ENCODE peak calls at places on chromosome 16, in four cellular contexts. I, S, A and H are unnamed samples.

GRCh38 chr16:50450957-50451356 is 82.2 kb upstream of the BRD7 start:
- DNase-seq in I (no peak), S (no peak), A (no peak), H (no peak)

GRCh38 chr16:983044-984030 is 1.8 kb downstream of the SOX8 start:
- DNase-seq in A (no peak), S (no peak), I (no peak), H (no peak)

GRCh38 chr16:27334874-27335273 is 21.1 kb downstream of the IL4R start:
- DNase-seq in A (no peak), S (no peak), I (no peak), H (no peak)

GRCh38 chr16:24609740-24610420 is 70.5 kb downstream of the RBBP6 start:
- DNase-seq in S (peak), A (peak), I (peak), H (no peak)

GRCh38 chr16:86261379-86261778 is 248.9 kb upstream of the FOXF1 start:
- DNase-seq in S (no peak), I (peak), A (no peak), H (no peak)

GRCh38 chr16:84739349-84740124 is 39.7 kb downstream of the USP10 start:
- DNase-seq in I (peak), A (peak), S (no peak), H (no peak)

GRCh38 chr16:31386157-31386984 is 6.8 kb upstream of the ITGAD start:
- DNase-seq in I (peak), S (no peak), A (peak), H (no peak)

GRCh38 chr16:22711847-22712246 is 102.1 kb upstream of the HS3ST2 start:
- DNase-seq in S (no peak), A (no peak), I (no peak), H (no peak)

GRCh38 chr16:1152651-1153259 is at the start of gene CACNA1H:
- DNase-seq in I (peak), S (no peak), A (no peak), H (no peak)

GRCh38 chr16:55663770-55664677 is 8.2 kb downstream of the SLC6A2 start:
- DNase-seq in I (no peak), S (no peak), A (no peak), H (no peak)

GRCh38 chr16:85894266-85894665 is 4.7 kb upstream of the IRF8 start:
- DNase-seq in S (no peak), I (no peak), A (no peak), H (no peak)

GRCh38 chr16:30142672-30143346 is 19.8 kb upstream of the MAPK3 start:
- DNase-seq in S (no peak), A (no peak), I (no peak), H (no peak)

GRCh38 chr16:83350466-83350865 is 457.3 kb upstream of the HSBP1 start:
- DNase-seq in I (no peak), S (no peak), A (no peak), H (no peak)

GRCh38 chr16:83344014-83344413 is 463.8 kb upstream of the HSBP1 start:
- DNase-seq in S (no peak), I (peak), A (peak), H (no peak)

GRCh38 chr16:83348991-83349390 is 458.8 kb upstream of the HSBP1 start:
- DNase-seq in A (peak), S (no peak), I (peak), H (no peak)

GRCh38 chr16:83351846-83352245 is 455.9 kb upstream of the HSBP1 start:
- DNase-seq in I (peak), S (no peak), A (peak), H (no peak)

GRCh38 chr16:83345846-83346245 is 461.9 kb upstream of the HSBP1 start:
- DNase-seq in A (no peak), I (no peak), S (no peak), H (no peak)
- H3K4me3 ChIP-seq in A (no peak), I (no peak), S (no peak), H (no peak)

GRCh38 chr16:87580855-87581261 is 21.4 kb upstream of the JPH3 start:
- DNase-seq in S (no peak), I (peak), A (peak), H (no peak)
- H3K27ac ChIP-seq in S (no peak), I (no peak), A (peak), H (peak)

DNA sequence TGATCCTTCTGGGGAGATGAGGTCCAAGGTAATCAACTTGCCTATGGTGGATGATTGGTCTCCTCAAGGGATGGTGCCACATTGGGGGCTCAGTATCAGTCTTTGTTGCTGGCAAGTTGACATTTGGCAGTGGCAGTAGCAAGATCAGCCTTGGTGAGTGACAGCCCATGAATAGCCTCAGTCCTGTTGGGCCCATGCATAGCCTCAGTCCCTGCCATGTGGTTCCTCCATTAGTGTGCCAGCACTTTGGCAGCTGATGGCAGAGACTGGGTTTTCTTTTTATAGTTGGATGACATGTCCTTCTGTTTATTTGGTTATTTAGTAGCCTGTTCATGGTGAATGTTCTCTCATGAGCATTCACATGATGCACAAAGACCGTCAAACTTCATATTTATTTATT is 179.6 kb downstream of the CBLN1 start:
- DNase-seq in S (no peak), I (no peak), A (no peak), H (no peak)
- H3K4me3 ChIP-seq in S (no peak), I (no peak), A (no peak), H (no peak)

GRCh38 chr16:82360024-82360783 is 190.2 kb upstream of the MPHOSPH6 start:
- DNase-seq in S (no peak), I (no peak), A (no peak), H (no peak)
- H3K27ac ChIP-seq in S (no peak), I (no peak), A (no peak), H (no peak)

DNA sequence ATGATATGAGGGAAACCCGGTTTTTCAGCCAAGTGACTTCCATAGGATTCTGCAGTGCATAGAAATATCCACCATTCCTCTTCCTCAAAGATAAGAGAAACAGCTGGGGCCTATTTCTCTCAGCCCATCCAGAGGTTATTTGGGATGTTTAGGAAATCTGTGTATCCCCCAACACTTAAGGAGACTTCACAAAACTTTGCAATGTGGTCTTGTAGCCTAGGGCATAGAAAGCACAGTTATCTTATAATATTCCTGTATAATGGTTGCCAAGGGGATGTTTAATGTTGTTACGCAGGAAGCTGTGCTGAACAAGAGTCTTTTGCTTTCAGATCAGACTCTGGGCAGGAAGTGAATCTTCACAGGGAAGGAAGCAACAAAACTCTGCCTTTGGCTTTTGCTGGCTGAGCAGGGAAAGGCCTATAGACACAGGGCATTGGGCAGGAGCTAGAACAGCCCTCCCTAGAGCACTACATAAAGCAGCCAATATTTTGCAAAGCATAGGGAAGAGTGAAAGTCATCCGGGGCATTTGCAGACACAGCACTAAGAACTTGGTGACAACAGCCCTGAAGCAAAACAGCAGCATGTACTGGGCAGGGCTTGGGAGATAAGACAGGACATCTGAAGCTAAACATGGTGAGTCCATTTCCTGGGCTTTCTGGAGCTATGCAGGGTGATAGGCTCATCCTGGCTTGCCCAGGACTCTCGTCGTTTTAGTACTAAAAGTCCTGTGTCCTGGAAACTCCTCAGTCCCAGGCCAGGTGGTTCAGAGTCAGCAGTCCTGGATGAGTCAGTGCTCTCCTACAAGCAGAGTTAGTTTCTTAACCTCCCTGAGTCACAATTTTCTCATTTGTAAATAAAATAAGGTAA is 18.7 kb upstream of the BEAN1 start:
- DNase-seq in A (peak), I (peak), S (no peak), H (no peak)
- H3K4me3 ChIP-seq in A (peak), I (no peak), S (peak), H (no peak)